ENCODE peak calls at places on chromosomes 5 and 9, in four cellular contexts. Z is GM12865, W is NCI-H2081, I is IMR-90. D is an unnamed sample.

GRCh38 chr9:116163293-116164055 is 9.9 kb downstream of the PAPPA start:
- DNase-seq in I (no peak), W (no peak), Z (peak; percentile 18), D (no peak)

GRCh38 chr5:16461026-16461425 is 4.6 kb downstream of the ZNF622 start:
- DNase-seq in W (no peak), I (peak; percentile 70), Z (no peak), D (no peak)

GRCh38 chr5:74257645-74258328 is 382.7 kb downstream of the ENC1 start:
- DNase-seq in I (peak; percentile 55), Z (peak; percentile 53), W (no peak), D (no peak)

GRCh38 chr9:32422237-32422806 is 37.9 kb downstream of the ACO1 start:
- DNase-seq in I (no peak), W (no peak), Z (no peak), D (no peak)

GRCh38 chr9:79154806-79155205 is 417.0 kb upstream of the TLE4 start:
- DNase-seq in W (no peak), I (peak; percentile 11), Z (no peak), D (no peak)

GRCh38 chr9:130891699-130892502 is 4.7 kb downstream of the QRFP start:
- DNase-seq in W (no peak), Z (no peak), I (no peak), D (no peak)

GRCh38 chr5:40333459-40334241 is 346.1 kb upstream of the PTGER4 start:
- DNase-seq in I (peak; percentile 43), W (no peak), Z (no peak), D (no peak)

GRCh38 chr5:43000198-43000840 is 39.8 kb downstream of the ANXA2R start:
- DNase-seq in Z (no peak), W (no peak), I (peak; percentile 59), D (no peak)

GRCh38 chr5:126780165-126780827 is 3.4 kb downstream of the LMNB1 start:
- DNase-seq in Z (peak; percentile 82), I (peak; percentile 81), W (peak; percentile 31), D (peak; percentile 27)

GRCh38 chr5:83107692-83108410 is 30.5 kb downstream of the XRCC4 start:
- DNase-seq in I (no peak), W (no peak), Z (no peak), D (no peak)

GRCh38 chr5:3118321-3118720 is 366.8 kb upstream of the IRX2 start:
- DNase-seq in W (no peak), I (no peak), Z (no peak), D (no peak)

D was measured in effector CD4-positive, alpha-beta T cell.